ENCODE peak calls at places on chromosomes 2 and 18, in ten cellular contexts. One of them, this sample, is unnamed.

GRCh38 chr2:15631883-15632282 is 40.2 kb downstream of the DDX1 start:
- DNase-seq in right lobe of liver: no peak
- DNase-seq in AG04450: no peak
- DNase-seq in fibroblast of the aortic adventitia: no peak
- DNase-seq in breast epithelium: no peak
- DNase-seq in nephron progenitor cell: no peak
- DNase-seq in B cell: no peak
- DNase-seq in CD8-positive, alpha-beta T cell: no peak
- DNase-seq in astrocyte of the spinal cord: no peak
- DNase-seq in cardiac muscle cell: no peak
- DNase-seq in this sample: no peak

GRCh38 chr2:164275659-164276058 is 345.6 kb downstream of the GRB14 start:
- DNase-seq in right lobe of liver: no peak
- DNase-seq in AG04450: no peak
- DNase-seq in fibroblast of the aortic adventitia: no peak
- DNase-seq in breast epithelium: no peak
- DNase-seq in nephron progenitor cell: no peak
- DNase-seq in B cell: no peak
- DNase-seq in CD8-positive, alpha-beta T cell: no peak
- DNase-seq in astrocyte of the spinal cord: no peak
- DNase-seq in cardiac muscle cell: no peak
- DNase-seq in this sample: no peak

GRCh38 chr2:26184555-26185303 is 11.8 kb downstream of the GAREM2 start:
- DNase-seq in right lobe of liver: peak; percentile 80
- DNase-seq in AG04450: peak; percentile 45
- DNase-seq in fibroblast of the aortic adventitia: peak; percentile 83
- DNase-seq in breast epithelium: no peak
- DNase-seq in nephron progenitor cell: peak; percentile 92
- DNase-seq in B cell: peak; percentile 98
- DNase-seq in CD8-positive, alpha-beta T cell: peak; percentile 87
- DNase-seq in astrocyte of the spinal cord: peak; percentile 51
- DNase-seq in cardiac muscle cell: peak; percentile 80
- DNase-seq in this sample: peak; percentile 86

GRCh38 chr2:135948642-135949355 is 36.6 kb downstream of the DARS1 start:
- DNase-seq in right lobe of liver: no peak
- DNase-seq in AG04450: no peak
- DNase-seq in fibroblast of the aortic adventitia: peak; percentile 58
- DNase-seq in breast epithelium: no peak
- DNase-seq in nephron progenitor cell: no peak
- DNase-seq in B cell: no peak
- DNase-seq in CD8-positive, alpha-beta T cell: peak; percentile 29
- DNase-seq in astrocyte of the spinal cord: peak; percentile 83
- DNase-seq in cardiac muscle cell: no peak
- DNase-seq in this sample: no peak

GRCh38 chr2:73987109-73987947 is 2.6 kb downstream of the TET3 start:
- DNase-seq in right lobe of liver: no peak
- DNase-seq in AG04450: no peak
- DNase-seq in fibroblast of the aortic adventitia: no peak
- DNase-seq in breast epithelium: no peak
- DNase-seq in nephron progenitor cell: no peak
- DNase-seq in B cell: no peak
- DNase-seq in CD8-positive, alpha-beta T cell: peak; percentile 48
- DNase-seq in astrocyte of the spinal cord: peak; percentile 56
- DNase-seq in cardiac muscle cell: peak; percentile 42
- DNase-seq in this sample: no peak

GRCh38 chr2:240571314-240571973 is 3.2 kb downstream of the RNPEPL1 start:
- DNase-seq in right lobe of liver: peak; percentile 43
- DNase-seq in AG04450: no peak
- DNase-seq in fibroblast of the aortic adventitia: no peak
- DNase-seq in breast epithelium: no peak
- DNase-seq in nephron progenitor cell: peak; percentile 3
- DNase-seq in B cell: no peak
- DNase-seq in CD8-positive, alpha-beta T cell: no peak
- DNase-seq in astrocyte of the spinal cord: no peak
- DNase-seq in cardiac muscle cell: no peak
- DNase-seq in this sample: peak; percentile 15

GRCh38 chr2:71813801-71814470 is 333.7 kb downstream of the CYP26B1 start:
- DNase-seq in right lobe of liver: no peak
- DNase-seq in AG04450: no peak
- DNase-seq in fibroblast of the aortic adventitia: no peak
- DNase-seq in breast epithelium: no peak
- DNase-seq in nephron progenitor cell: no peak
- DNase-seq in B cell: no peak
- DNase-seq in CD8-positive, alpha-beta T cell: no peak
- DNase-seq in astrocyte of the spinal cord: no peak
- DNase-seq in cardiac muscle cell: no peak
- DNase-seq in this sample: no peak

GRCh38 chr2:45836740-45837139 is 185.3 kb downstream of the PRKCE start:
- DNase-seq in right lobe of liver: no peak
- DNase-seq in AG04450: no peak
- DNase-seq in fibroblast of the aortic adventitia: no peak
- DNase-seq in breast epithelium: no peak
- DNase-seq in nephron progenitor cell: no peak
- DNase-seq in B cell: peak; percentile 48
- DNase-seq in CD8-positive, alpha-beta T cell: no peak
- DNase-seq in astrocyte of the spinal cord: no peak
- DNase-seq in cardiac muscle cell: no peak
- DNase-seq in this sample: no peak

GRCh38 chr18:63290456-63291200 is 28.9 kb downstream of the BCL2 start:
- DNase-seq in right lobe of liver: no peak
- DNase-seq in AG04450: no peak
- DNase-seq in fibroblast of the aortic adventitia: no peak
- DNase-seq in breast epithelium: no peak
- DNase-seq in nephron progenitor cell: no peak
- DNase-seq in B cell: no peak
- DNase-seq in CD8-positive, alpha-beta T cell: peak; percentile 39
- DNase-seq in astrocyte of the spinal cord: no peak
- DNase-seq in cardiac muscle cell: peak; percentile 18
- DNase-seq in this sample: no peak

GRCh38 chr2:239008004-239008403 is 160.1 kb downstream of the TWIST2 start:
- DNase-seq in right lobe of liver: peak; percentile 18
- DNase-seq in AG04450: no peak
- DNase-seq in fibroblast of the aortic adventitia: no peak
- DNase-seq in breast epithelium: no peak
- DNase-seq in nephron progenitor cell: no peak
- DNase-seq in B cell: no peak
- DNase-seq in CD8-positive, alpha-beta T cell: no peak
- DNase-seq in astrocyte of the spinal cord: no peak
- DNase-seq in cardiac muscle cell: no peak
- DNase-seq in this sample: no peak

GRCh38 chr2:171390941-171391516 is 42.8 kb downstream of the METTL8 start:
- DNase-seq in right lobe of liver: no peak
- DNase-seq in AG04450: peak; percentile 33
- DNase-seq in fibroblast of the aortic adventitia: peak; percentile 87
- DNase-seq in breast epithelium: no peak
- DNase-seq in nephron progenitor cell: no peak
- DNase-seq in B cell: no peak
- DNase-seq in CD8-positive, alpha-beta T cell: no peak
- DNase-seq in astrocyte of the spinal cord: peak; percentile 87
- DNase-seq in cardiac muscle cell: no peak
- DNase-seq in this sample: no peak

GRCh38 chr2:162926501-162926900 is 87.9 kb upstream of the KCNH7 start:
- DNase-seq in right lobe of liver: no peak
- DNase-seq in AG04450: no peak
- DNase-seq in fibroblast of the aortic adventitia: no peak
- DNase-seq in breast epithelium: peak; percentile 29
- DNase-seq in nephron progenitor cell: no peak
- DNase-seq in B cell: no peak
- DNase-seq in CD8-positive, alpha-beta T cell: no peak
- DNase-seq in astrocyte of the spinal cord: peak; percentile 87
- DNase-seq in cardiac muscle cell: no peak
- DNase-seq in this sample: no peak

GRCh38 chr2:223896751-223897320 is 48.3 kb downstream of the WDFY1 start:
- DNase-seq in right lobe of liver: no peak
- DNase-seq in AG04450: no peak
- DNase-seq in fibroblast of the aortic adventitia: peak; percentile 19
- DNase-seq in breast epithelium: no peak
- DNase-seq in nephron progenitor cell: no peak
- DNase-seq in B cell: peak; percentile 31
- DNase-seq in CD8-positive, alpha-beta T cell: no peak
- DNase-seq in astrocyte of the spinal cord: peak; percentile 49
- DNase-seq in cardiac muscle cell: no peak
- DNase-seq in this sample: no peak

GRCh38 chr18:6782861-6783260 is 53.3 kb downstream of the ARHGAP28 start:
- DNase-seq in right lobe of liver: no peak
- DNase-seq in AG04450: no peak
- DNase-seq in fibroblast of the aortic adventitia: no peak
- DNase-seq in breast epithelium: no peak
- DNase-seq in nephron progenitor cell: no peak
- DNase-seq in B cell: no peak
- DNase-seq in CD8-positive, alpha-beta T cell: no peak
- DNase-seq in astrocyte of the spinal cord: no peak
- DNase-seq in cardiac muscle cell: no peak
- DNase-seq in this sample: no peak

GRCh38 chr2:99938250-99938649 is 204.1 kb downstream of the AFF3 start:
- DNase-seq in right lobe of liver: no peak
- DNase-seq in AG04450: no peak
- DNase-seq in fibroblast of the aortic adventitia: no peak
- DNase-seq in breast epithelium: no peak
- DNase-seq in nephron progenitor cell: no peak
- DNase-seq in B cell: no peak
- DNase-seq in CD8-positive, alpha-beta T cell: no peak
- DNase-seq in astrocyte of the spinal cord: no peak
- DNase-seq in cardiac muscle cell: no peak
- DNase-seq in this sample: no peak

DNA sequence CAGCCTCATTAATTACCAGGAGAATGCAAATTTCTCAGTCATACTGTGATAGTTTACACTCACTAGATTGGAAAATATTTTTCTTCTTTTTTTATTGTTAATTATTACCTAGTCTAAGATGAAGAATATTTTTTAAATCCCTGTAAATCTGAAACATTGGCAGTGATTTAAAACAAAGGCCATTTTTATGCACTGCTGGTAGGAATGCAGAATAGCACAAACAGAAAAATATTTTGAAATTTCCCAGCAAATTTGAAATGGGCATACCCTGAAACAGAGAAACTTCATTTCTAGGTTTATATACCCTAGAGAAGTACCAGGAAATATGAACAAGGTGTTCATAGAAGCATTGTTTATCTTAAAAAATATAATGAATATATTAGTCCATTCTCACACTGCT is 31.0 kb downstream of the DYNAP start:
- DNase-seq in right lobe of liver: no peak
- DNase-seq in AG04450: no peak
- DNase-seq in fibroblast of the aortic adventitia: no peak
- DNase-seq in breast epithelium: no peak
- DNase-seq in nephron progenitor cell: no peak
- DNase-seq in B cell: no peak
- DNase-seq in CD8-positive, alpha-beta T cell: no peak
- DNase-seq in astrocyte of the spinal cord: no peak
- DNase-seq in cardiac muscle cell: no peak
- DNase-seq in this sample: no peak
- TF ChIP-seq CTCF in right lobe of liver: no peak
- TF ChIP-seq CTCF in AG04450: peak; percentile 35
- TF ChIP-seq CTCF in fibroblast of the aortic adventitia: peak; percentile 36
- TF ChIP-seq CTCF in breast epithelium: no peak
- TF ChIP-seq CTCF in nephron progenitor cell: peak; percentile 6
- TF ChIP-seq CTCF in B cell: no peak
- TF ChIP-seq CTCF in CD8-positive, alpha-beta T cell: no peak
- TF ChIP-seq CTCF in astrocyte of the spinal cord: peak; percentile 12
- TF ChIP-seq CTCF in cardiac muscle cell: peak; percentile 13
- TF ChIP-seq CTCF in this sample: peak; percentile 26

GRCh38 chr2:80256396-80257167 is 48.0 kb downstream of the LRRTM1 start:
- DNase-seq in right lobe of liver: no peak
- DNase-seq in AG04450: no peak
- DNase-seq in fibroblast of the aortic adventitia: peak; percentile 32
- DNase-seq in breast epithelium: no peak
- DNase-seq in nephron progenitor cell: peak; percentile 6
- DNase-seq in B cell: no peak
- DNase-seq in CD8-positive, alpha-beta T cell: no peak
- DNase-seq in astrocyte of the spinal cord: no peak
- DNase-seq in cardiac muscle cell: peak; percentile 51
- DNase-seq in this sample: no peak
- TF ChIP-seq CTCF in right lobe of liver: no peak
- TF ChIP-seq CTCF in AG04450: peak; percentile 52
- TF ChIP-seq CTCF in fibroblast of the aortic adventitia: peak; percentile 43
- TF ChIP-seq CTCF in breast epithelium: no peak
- TF ChIP-seq CTCF in nephron progenitor cell: peak; percentile 30
- TF ChIP-seq CTCF in B cell: no peak
- TF ChIP-seq CTCF in CD8-positive, alpha-beta T cell: no peak
- TF ChIP-seq CTCF in astrocyte of the spinal cord: no peak
- TF ChIP-seq CTCF in cardiac muscle cell: no peak
- TF ChIP-seq CTCF in this sample: peak; percentile 68

GRCh38 chr18:37282386-37283037 is 283.1 kb downstream of the CELF4 start:
- DNase-seq in right lobe of liver: no peak
- DNase-seq in AG04450: no peak
- DNase-seq in fibroblast of the aortic adventitia: no peak
- DNase-seq in breast epithelium: no peak
- DNase-seq in nephron progenitor cell: peak; percentile 21
- DNase-seq in B cell: no peak
- DNase-seq in CD8-positive, alpha-beta T cell: no peak
- DNase-seq in astrocyte of the spinal cord: no peak
- DNase-seq in cardiac muscle cell: peak; percentile 10
- DNase-seq in this sample: no peak
- TF ChIP-seq CTCF in right lobe of liver: peak; percentile 23
- TF ChIP-seq CTCF in AG04450: peak; percentile 27
- TF ChIP-seq CTCF in fibroblast of the aortic adventitia: no peak
- TF ChIP-seq CTCF in breast epithelium: no peak
- TF ChIP-seq CTCF in nephron progenitor cell: peak; percentile 47
- TF ChIP-seq CTCF in B cell: no peak
- TF ChIP-seq CTCF in CD8-positive, alpha-beta T cell: no peak
- TF ChIP-seq CTCF in astrocyte of the spinal cord: peak; percentile 40
- TF ChIP-seq CTCF in cardiac muscle cell: peak; percentile 56
- TF ChIP-seq CTCF in this sample: no peak

GRCh38 chr18:47773931-47774330 is 156.5 kb downstream of the SMAD2 start:
- DNase-seq in right lobe of liver: no peak
- DNase-seq in AG04450: no peak
- DNase-seq in fibroblast of the aortic adventitia: no peak
- DNase-seq in breast epithelium: no peak
- DNase-seq in nephron progenitor cell: no peak
- DNase-seq in B cell: no peak
- DNase-seq in CD8-positive, alpha-beta T cell: no peak
- DNase-seq in astrocyte of the spinal cord: no peak
- DNase-seq in cardiac muscle cell: no peak
- DNase-seq in this sample: no peak

GRCh38 chr18:47779381-47779780 is 151.1 kb downstream of the SMAD2 start:
- DNase-seq in right lobe of liver: no peak
- DNase-seq in AG04450: no peak
- DNase-seq in fibroblast of the aortic adventitia: no peak
- DNase-seq in breast epithelium: no peak
- DNase-seq in nephron progenitor cell: no peak
- DNase-seq in B cell: no peak
- DNase-seq in CD8-positive, alpha-beta T cell: no peak
- DNase-seq in astrocyte of the spinal cord: no peak
- DNase-seq in cardiac muscle cell: no peak
- DNase-seq in this sample: no peak

GRCh38 chr18:47772374-47773248 is 157.8 kb downstream of the SMAD2 start:
- DNase-seq in right lobe of liver: peak; percentile 64
- DNase-seq in AG04450: no peak
- DNase-seq in fibroblast of the aortic adventitia: peak; percentile 53
- DNase-seq in breast epithelium: peak; percentile 34
- DNase-seq in nephron progenitor cell: peak; percentile 54
- DNase-seq in B cell: peak; percentile 38
- DNase-seq in CD8-positive, alpha-beta T cell: peak; percentile 40
- DNase-seq in astrocyte of the spinal cord: peak; percentile 35
- DNase-seq in cardiac muscle cell: peak; percentile 66
- DNase-seq in this sample: peak; percentile 80

GRCh38 chr18:47777626-47778025 is 152.8 kb downstream of the SMAD2 start:
- DNase-seq in right lobe of liver: no peak
- DNase-seq in AG04450: no peak
- DNase-seq in fibroblast of the aortic adventitia: no peak
- DNase-seq in breast epithelium: no peak
- DNase-seq in nephron progenitor cell: no peak
- DNase-seq in B cell: no peak
- DNase-seq in CD8-positive, alpha-beta T cell: no peak
- DNase-seq in astrocyte of the spinal cord: no peak
- DNase-seq in cardiac muscle cell: no peak
- DNase-seq in this sample: no peak

GRCh38 chr18:47775961-47776360 is 154.5 kb downstream of the SMAD2 start:
- DNase-seq in right lobe of liver: no peak
- DNase-seq in AG04450: no peak
- DNase-seq in fibroblast of the aortic adventitia: peak; percentile 40
- DNase-seq in breast epithelium: no peak
- DNase-seq in nephron progenitor cell: no peak
- DNase-seq in B cell: no peak
- DNase-seq in CD8-positive, alpha-beta T cell: no peak
- DNase-seq in astrocyte of the spinal cord: no peak
- DNase-seq in cardiac muscle cell: peak; percentile 40
- DNase-seq in this sample: no peak
- TF ChIP-seq CTCF in right lobe of liver: no peak
- TF ChIP-seq CTCF in AG04450: peak; percentile 34
- TF ChIP-seq CTCF in fibroblast of the aortic adventitia: peak; percentile 38
- TF ChIP-seq CTCF in breast epithelium: no peak
- TF ChIP-seq CTCF in nephron progenitor cell: no peak
- TF ChIP-seq CTCF in B cell: no peak
- TF ChIP-seq CTCF in CD8-positive, alpha-beta T cell: no peak
- TF ChIP-seq CTCF in astrocyte of the spinal cord: peak; percentile 15
- TF ChIP-seq CTCF in cardiac muscle cell: peak; percentile 22
- TF ChIP-seq CTCF in this sample: no peak

This sample was measured in glutamatergic neuron.